ENCODE peak calls at places on chromosome 17, in six cellular contexts. A, M, O, D, K and J are unnamed samples.

GRCh38 chr17:40407460-40407859 is 10.2 kb downstream of the TOP2A start:
- DNase-seq in O (no peak), K (no peak), A (no peak), D (no peak), M (no peak), J (no peak)

GRCh38 chr17:57653279-57653678 is 91.8 kb downstream of the CCDC182 start:
- DNase-seq in A (no peak), K (no peak), O (no peak), D (no peak), M (no peak), J (no peak)

GRCh38 chr17:28338056-28338768 is 2.7 kb downstream of the TNFAIP1 start:
- DNase-seq in M (no peak), O (no peak), A (no peak), D (no peak), K (no peak), J (no peak)

GRCh38 chr17:28875856-28876564 is 21.2 kb downstream of the ERAL1 start:
- DNase-seq in A (no peak), O (no peak), K (no peak), M (no peak), D (no peak), J (no peak)

GRCh38 chr17:69702078-69702477 is 287.6 kb downstream of the MAP2K6 start:
- DNase-seq in M (peak; percentile 48), D (no peak), A (no peak), K (no peak), O (no peak), J (peak; percentile 50)

GRCh38 chr17:42632949-42633444 is 23.5 kb downstream of the TUBG1 start:
- DNase-seq in M (peak; percentile 82), A (no peak), O (no peak), K (no peak), D (no peak), J (no peak)

GRCh38 chr17:57665128-57665527 is 80.0 kb downstream of the CCDC182 start:
- DNase-seq in A (no peak), O (no peak), M (no peak), D (no peak), K (no peak), J (no peak)

GRCh38 chr17:8629371-8630226 is 926 bp downstream of the MYH10 start:
- DNase-seq in A (peak; percentile 12), O (no peak), D (peak; percentile 28), M (peak; percentile 12), K (peak; percentile 11), J (peak; percentile 52)

GRCh38 chr17:18314059-18314730 is 599 bp downstream of the TOP3A start:
- DNase-seq in M (peak; percentile 29), K (no peak), D (no peak), O (no peak), A (no peak), J (peak; percentile 16)

GRCh38 chr17:18217412-18218015 is 7.9 kb upstream of the LLGL1 start:
- DNase-seq in A (peak; percentile 72), O (no peak), M (peak; percentile 17), K (peak; percentile 75), D (peak; percentile 90), J (peak; percentile 82)

GRCh38 chr17:15233022-15233805 is 31.9 kb downstream of the PMP22 start:
- DNase-seq in D (no peak), M (peak; percentile 68), K (no peak), O (no peak), A (no peak), J (peak; percentile 96)

GRCh38 chr17:31699281-31699680 is 159.8 kb downstream of the COPRS start:
- DNase-seq in A (peak; percentile 59), M (peak; percentile 32), K (no peak), D (no peak), O (no peak), J (peak; percentile 86)

GRCh38 chr17:5234645-5235576 is at the start of gene SCIMP:
- DNase-seq in A (no peak), M (no peak), K (no peak), D (peak; percentile 70), O (no peak), J (no peak)

GRCh38 chr17:70405492-70406220 is 236.3 kb downstream of the KCNJ2 start:
- DNase-seq in O (no peak), D (no peak), M (peak; percentile 95), A (no peak), K (no peak), J (peak; percentile 7)

GRCh38 chr17:7004398-7005253 is 7.8 kb upstream of the RNASEK start:
- DNase-seq in D (peak; percentile 69), O (peak; percentile 51), M (peak; percentile 62), A (peak; percentile 45), K (no peak), J (peak; percentile 53)

GRCh38 chr17:57404073-57404472 is 147.8 kb downstream of the MSI2 start:
- DNase-seq in O (no peak), D (peak; percentile 41), M (no peak), K (no peak), A (no peak), J (no peak)

GRCh38 chr17:58336456-58337094 is 8.0 kb upstream of the TSPOAP1 start:
- DNase-seq in M (no peak), O (no peak), K (peak; percentile 4), D (no peak), A (no peak), J (no peak)

GRCh38 chr17:1839516-1839915 is 9.7 kb downstream of the RPA1 start:
- DNase-seq in D (no peak), O (no peak), M (no peak), A (no peak), K (no peak), J (no peak)

GRCh38 chr17:2563061-2563460 is 30.4 kb upstream of the PAFAH1B1 start:
- DNase-seq in A (no peak), K (no peak), M (peak; percentile 99), D (no peak), O (no peak), J (no peak)

GRCh38 chr17:3740611-3741073 is 16.9 kb downstream of the HASPIN start:
- DNase-seq in K (no peak), O (no peak), D (peak; percentile 66), M (no peak), A (no peak), J (no peak)

GRCh38 chr17:62172492-62173291 is 107.6 kb upstream of the MED13 start:
- DNase-seq in M (no peak), A (no peak), K (no peak), O (no peak), D (no peak), J (no peak)

GRCh38 chr17:49815761-49816281 is 27.3 kb downstream of the KAT7 start:
- DNase-seq in A (no peak), O (no peak), K (no peak), M (peak; percentile 33), D (no peak), J (no peak)

GRCh38 chr17:17041018-17041521 is 1.2 kb upstream of the MPRIP start:
- DNase-seq in M (peak; percentile 49), O (no peak), A (no peak), K (no peak), D (no peak), J (peak; percentile 59)

GRCh38 chr17:2146132-2146871 is 91.4 kb downstream of the HIC1 start:
- DNase-seq in M (no peak), O (peak; percentile 22), K (no peak), A (no peak), D (no peak), J (no peak)

GRCh38 chr17:50381260-50381815 is 8.3 kb downstream of the EME1 start:
- DNase-seq in D (no peak), M (no peak), O (no peak), A (no peak), K (no peak), J (peak; percentile 2)